ENCODE peak calls at places on chromosomes 13 and 19, in four cellular contexts. One of them, this sample, is unnamed.
A peak's percentile ranks its signal among the peaks of the same experiment; 100 is the strongest.

GRCh38 chr19:37706052-37706605 is 13.4 kb downstream of the ZNF607 start:
- DNase-seq in CD8-positive, alpha-beta memory T cell: no peak
- DNase-seq in MM.1S: no peak
- DNase-seq in heart right ventricle: no peak
- DNase-seq in this sample: no peak

GRCh38 chr19:54062643-54063042 is 1.1 kb downstream of the VSTM1 start:
- DNase-seq in CD8-positive, alpha-beta memory T cell: no peak
- DNase-seq in MM.1S: no peak
- DNase-seq in heart right ventricle: no peak
- DNase-seq in this sample: no peak

GRCh38 chr13:26708007-26708297 is 52.6 kb downstream of the GPR12 start:
- DNase-seq in CD8-positive, alpha-beta memory T cell: no peak
- DNase-seq in MM.1S: no peak
- DNase-seq in heart right ventricle: no peak
- DNase-seq in this sample: no peak

GRCh38 chr19:36837902-36838783 is at the start of gene ZNF790:
- DNase-seq in CD8-positive, alpha-beta memory T cell: peak; percentile 72
- DNase-seq in MM.1S: peak; percentile 8
- DNase-seq in heart right ventricle: peak; percentile 93
- DNase-seq in this sample: no peak

GRCh38 chr13:74886496-74886895 is 595.5 kb downstream of the TBC1D4 start:
- DNase-seq in CD8-positive, alpha-beta memory T cell: no peak
- DNase-seq in MM.1S: no peak
- DNase-seq in heart right ventricle: no peak
- DNase-seq in this sample: no peak

GRCh38 chr13:84237181-84237580 is 354.9 kb upstream of the SLITRK1 start:
- DNase-seq in CD8-positive, alpha-beta memory T cell: no peak
- DNase-seq in MM.1S: no peak
- DNase-seq in heart right ventricle: no peak
- DNase-seq in this sample: no peak

GRCh38 chr13:39417131-39417530 is 185.9 kb downstream of the LHFPL6 start:
- DNase-seq in CD8-positive, alpha-beta memory T cell: no peak
- DNase-seq in MM.1S: no peak
- DNase-seq in heart right ventricle: no peak
- DNase-seq in this sample: no peak

GRCh38 chr13:110126391-110126961 is 180.5 kb downstream of the COL4A1 start:
- DNase-seq in CD8-positive, alpha-beta memory T cell: no peak
- DNase-seq in MM.1S: no peak
- DNase-seq in heart right ventricle: peak; percentile 77
- DNase-seq in this sample: no peak

GRCh38 chr19:7533925-7534480 is 1.5 kb upstream of the PNPLA6 start:
- DNase-seq in CD8-positive, alpha-beta memory T cell: peak; percentile 82
- DNase-seq in MM.1S: peak; percentile 92
- DNase-seq in heart right ventricle: peak; percentile 91
- DNase-seq in this sample: peak; percentile 80

GRCh38 chr19:6424190-6424938 is at the start of gene KHSRP:
- DNase-seq in CD8-positive, alpha-beta memory T cell: peak; percentile 23
- DNase-seq in MM.1S: peak; percentile 13
- DNase-seq in heart right ventricle: no peak
- DNase-seq in this sample: no peak

GRCh38 chr13:97749174-97749573 is 204.3 kb upstream of the IPO5 start:
- DNase-seq in CD8-positive, alpha-beta memory T cell: no peak
- DNase-seq in MM.1S: no peak
- DNase-seq in heart right ventricle: no peak
- DNase-seq in this sample: no peak

GRCh38 chr19:33450689-33451088 is 70.9 kb downstream of the PEPD start:
- DNase-seq in CD8-positive, alpha-beta memory T cell: no peak
- DNase-seq in MM.1S: no peak
- DNase-seq in heart right ventricle: no peak
- DNase-seq in this sample: no peak

GRCh38 chr13:43031881-43032280 is 8.5 kb downstream of the DNAJC15 start:
- DNase-seq in CD8-positive, alpha-beta memory T cell: no peak
- DNase-seq in MM.1S: no peak
- DNase-seq in heart right ventricle: no peak
- DNase-seq in this sample: no peak

GRCh38 chr19:40219721-40220276 is 1.6 kb upstream of the TTC9B start:
- DNase-seq in CD8-positive, alpha-beta memory T cell: no peak
- DNase-seq in MM.1S: no peak
- DNase-seq in heart right ventricle: no peak
- DNase-seq in this sample: no peak

GRCh38 chr13:26220575-26220974 is 1.5 kb downstream of the RNF6 start:
- DNase-seq in CD8-positive, alpha-beta memory T cell: no peak
- DNase-seq in MM.1S: no peak
- DNase-seq in heart right ventricle: no peak
- DNase-seq in this sample: no peak

GRCh38 chr13:25422153-25422552 is 50.4 kb downstream of the ATP8A2 start:
- DNase-seq in CD8-positive, alpha-beta memory T cell: no peak
- DNase-seq in MM.1S: no peak
- DNase-seq in heart right ventricle: no peak
- DNase-seq in this sample: no peak

GRCh38 chr19:35269425-35270117 is 809 bp downstream of the USF2 start:
- DNase-seq in CD8-positive, alpha-beta memory T cell: peak; percentile 57
- DNase-seq in MM.1S: peak; percentile 79
- DNase-seq in heart right ventricle: peak; percentile 88
- DNase-seq in this sample: peak; percentile 49

GRCh38 chr13:35489050-35489449 is 12.6 kb upstream of the MAB21L1 start:
- DNase-seq in CD8-positive, alpha-beta memory T cell: no peak
- DNase-seq in MM.1S: no peak
- DNase-seq in heart right ventricle: no peak
- DNase-seq in this sample: no peak

GRCh38 chr19:16113727-16114126 is 2.0 kb downstream of the RAB8A start:
- DNase-seq in CD8-positive, alpha-beta memory T cell: no peak
- DNase-seq in MM.1S: peak; percentile 67
- DNase-seq in heart right ventricle: no peak
- DNase-seq in this sample: peak; percentile 35

GRCh38 chr19:29542776-29543175 is 17.0 kb downstream of the VSTM2B start:
- DNase-seq in CD8-positive, alpha-beta memory T cell: no peak
- DNase-seq in MM.1S: no peak
- DNase-seq in heart right ventricle: no peak
- DNase-seq in this sample: no peak

GRCh38 chr13:94933230-94933751 is 220.9 kb upstream of the SOX21 start:
- DNase-seq in CD8-positive, alpha-beta memory T cell: no peak
- DNase-seq in MM.1S: no peak
- DNase-seq in heart right ventricle: no peak
- DNase-seq in this sample: no peak

GRCh38 chr19:13621413-13621812 is 115.1 kb upstream of the CACNA1A start:
- DNase-seq in CD8-positive, alpha-beta memory T cell: no peak
- DNase-seq in MM.1S: no peak
- DNase-seq in heart right ventricle: no peak
- DNase-seq in this sample: no peak

GRCh38 chr19:23512151-23512925 is 117.1 kb upstream of the ZNF91 start:
- DNase-seq in CD8-positive, alpha-beta memory T cell: no peak
- DNase-seq in MM.1S: no peak
- DNase-seq in heart right ventricle: no peak
- DNase-seq in this sample: no peak

GRCh38 chr13:47846886-47847285 is 154.2 kb downstream of the SUCLA2 start:
- DNase-seq in CD8-positive, alpha-beta memory T cell: no peak
- DNase-seq in MM.1S: no peak
- DNase-seq in heart right ventricle: no peak
- DNase-seq in this sample: no peak

GRCh38 chr19:38877781-38878574 is at the start of gene RINL:
- DNase-seq in CD8-positive, alpha-beta memory T cell: peak; percentile 53
- DNase-seq in MM.1S: peak; percentile 88
- DNase-seq in heart right ventricle: no peak
- DNase-seq in this sample: peak; percentile 69

GRCh38 chr13:41492432-41493267 is 35.3 kb downstream of the RGCC start:
- DNase-seq in CD8-positive, alpha-beta memory T cell: no peak
- DNase-seq in MM.1S: peak; percentile 30
- DNase-seq in heart right ventricle: no peak
- DNase-seq in this sample: peak; percentile 71

GRCh38 chr13:76636881-76637280 is 249.3 kb downstream of the KCTD12 start:
- DNase-seq in CD8-positive, alpha-beta memory T cell: no peak
- DNase-seq in MM.1S: no peak
- DNase-seq in heart right ventricle: no peak
- DNase-seq in this sample: no peak

GRCh38 chr13:64130600-64130999 is 2715.0 kb upstream of the PCDH20 start:
- DNase-seq in CD8-positive, alpha-beta memory T cell: no peak
- DNase-seq in MM.1S: no peak
- DNase-seq in heart right ventricle: no peak
- DNase-seq in this sample: no peak

GRCh38 chr13:40517486-40518311 is 148.7 kb downstream of the FOXO1 start:
- DNase-seq in CD8-positive, alpha-beta memory T cell: no peak
- DNase-seq in MM.1S: no peak
- DNase-seq in heart right ventricle: no peak
- DNase-seq in this sample: no peak

GRCh38 chr19:2695288-2695866 is 7.1 kb downstream of the GNG7 start:
- DNase-seq in CD8-positive, alpha-beta memory T cell: no peak
- DNase-seq in MM.1S: no peak
- DNase-seq in heart right ventricle: peak; percentile 66
- DNase-seq in this sample: no peak

GRCh38 chr19:17236414-17236716 is 9.4 kb downstream of the NR2F6 start:
- DNase-seq in CD8-positive, alpha-beta memory T cell: no peak
- DNase-seq in MM.1S: no peak
- DNase-seq in heart right ventricle: no peak
- DNase-seq in this sample: no peak

GRCh38 chr19:17235618-17236413 is 9.8 kb downstream of the OCEL1 start:
- DNase-seq in CD8-positive, alpha-beta memory T cell: peak; percentile 71
- DNase-seq in MM.1S: peak; percentile 74
- DNase-seq in heart right ventricle: no peak
- DNase-seq in this sample: no peak

GRCh38 chr19:17237747-17238706 is 7.7 kb downstream of the NR2F6 start:
- DNase-seq in CD8-positive, alpha-beta memory T cell: no peak
- DNase-seq in MM.1S: no peak
- DNase-seq in heart right ventricle: no peak
- DNase-seq in this sample: no peak

GRCh38 chr19:17234911-17235617 is 9.0 kb downstream of the OCEL1 start:
- DNase-seq in CD8-positive, alpha-beta memory T cell: peak; percentile 30
- DNase-seq in MM.1S: peak; percentile 66
- DNase-seq in heart right ventricle: no peak
- DNase-seq in this sample: peak; percentile 47

DNA sequence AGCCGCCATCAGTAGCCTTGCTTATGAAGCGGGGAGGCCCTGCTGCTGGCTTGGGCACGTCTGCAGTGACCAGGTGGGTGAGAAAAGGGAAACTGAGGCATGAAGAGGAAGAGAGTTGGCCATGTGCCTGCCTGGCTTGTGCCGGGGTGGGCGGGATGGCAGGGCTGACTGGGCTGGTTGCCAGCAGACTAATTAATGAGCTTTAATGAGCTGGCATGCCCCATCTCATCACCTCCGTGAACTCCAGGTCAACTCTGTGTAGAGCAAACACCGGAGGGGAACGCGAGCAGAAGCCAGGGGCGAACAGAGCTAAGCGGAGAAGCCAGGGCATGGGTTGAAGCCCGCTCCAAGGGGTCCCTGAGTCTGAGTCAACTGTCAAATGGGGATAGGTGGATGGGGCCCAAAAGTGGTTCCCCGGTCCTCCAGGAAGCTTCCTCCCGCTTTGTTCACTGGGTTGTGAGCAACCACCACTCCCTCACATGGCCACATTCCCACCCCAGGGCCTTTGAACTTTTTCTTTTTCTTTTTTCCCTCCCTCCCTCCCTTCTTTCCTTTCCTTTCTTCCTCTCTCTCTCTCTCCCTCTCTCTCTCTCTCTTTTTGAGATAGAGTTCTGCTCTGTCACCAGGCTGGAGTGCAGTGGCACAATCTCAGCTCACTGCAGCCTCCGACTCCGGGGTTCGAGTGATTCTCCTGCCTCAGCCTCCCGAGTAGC is 8.7 kb downstream of the NR2F6 start:
- DNase-seq in CD8-positive, alpha-beta memory T cell: no peak
- DNase-seq in MM.1S: no peak
- DNase-seq in heart right ventricle: no peak
- DNase-seq in this sample: no peak
- H3K4me3 ChIP-seq in CD8-positive, alpha-beta memory T cell: no peak overlapping the region
- H3K4me3 ChIP-seq in MM.1S: no peak overlapping the region
- H3K4me3 ChIP-seq in heart right ventricle: no peak overlapping the region
- H3K4me3 ChIP-seq in this sample: no peak overlapping the region

DNA sequence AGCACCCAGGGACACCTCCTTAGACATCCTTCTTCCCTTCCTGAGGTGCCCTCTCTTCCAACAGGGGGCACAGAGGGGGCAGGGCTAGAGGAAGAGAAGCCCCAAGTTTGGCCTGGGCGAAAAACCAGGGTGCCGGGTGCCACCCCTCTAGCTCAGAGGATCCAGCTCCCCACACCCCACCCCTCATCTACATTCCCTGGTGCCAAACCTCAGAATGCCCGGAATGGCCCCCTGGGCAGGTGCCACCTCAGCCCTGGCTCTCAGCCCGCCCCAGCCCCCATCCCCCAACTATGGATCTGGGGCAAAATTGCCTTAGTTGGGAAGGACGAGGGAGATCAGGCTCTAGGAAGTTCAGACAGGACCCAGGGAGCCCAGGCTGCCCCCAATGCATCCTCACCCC is 2.0 kb downstream of the CNN1 start:
- DNase-seq in CD8-positive, alpha-beta memory T cell: no peak
- DNase-seq in MM.1S: no peak
- DNase-seq in heart right ventricle: no peak
- DNase-seq in this sample: no peak
- H3K4me3 ChIP-seq in CD8-positive, alpha-beta memory T cell: no peak overlapping the region
- H3K4me3 ChIP-seq in MM.1S: no peak overlapping the region
- H3K4me3 ChIP-seq in heart right ventricle: peak overlapping the region; percentile 49
- H3K4me3 ChIP-seq in this sample: no peak overlapping the region

DNA sequence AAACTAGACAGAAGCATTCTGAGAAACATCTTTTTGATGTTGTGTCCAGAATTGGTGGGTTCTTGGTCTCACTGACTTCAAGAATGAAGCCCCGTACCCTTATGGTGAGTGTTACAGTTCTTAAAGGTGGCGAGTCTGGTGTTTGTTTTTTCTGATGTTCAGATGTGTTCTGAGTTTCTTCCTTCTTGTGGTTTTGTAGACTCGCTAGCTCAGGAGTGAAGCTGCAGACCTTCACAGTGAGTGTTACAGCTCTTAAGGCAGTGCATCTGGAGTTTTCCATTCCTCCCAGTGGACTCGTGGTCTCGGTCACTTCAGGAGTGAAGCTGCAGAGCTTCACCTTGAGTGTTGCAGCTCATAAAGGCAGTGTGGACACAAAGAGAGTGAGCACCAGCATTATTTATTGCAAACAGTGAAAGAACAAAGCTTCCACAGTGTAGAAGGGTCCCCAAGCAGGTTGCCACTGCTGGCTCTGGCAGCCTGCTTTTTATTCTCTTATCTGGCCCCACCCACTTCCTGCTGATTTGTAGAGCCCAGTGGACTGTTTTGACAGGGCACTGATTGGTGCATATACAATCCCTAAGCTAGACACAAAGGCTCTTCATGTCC is 1820.8 kb downstream of the UQCRFS1 start:
- DNase-seq in CD8-positive, alpha-beta memory T cell: no peak
- DNase-seq in MM.1S: no peak
- DNase-seq in heart right ventricle: no peak
- DNase-seq in this sample: peak; percentile 65
- H3K4me3 ChIP-seq in CD8-positive, alpha-beta memory T cell: no peak overlapping the region
- H3K4me3 ChIP-seq in MM.1S: no peak overlapping the region
- H3K4me3 ChIP-seq in heart right ventricle: no peak overlapping the region
- H3K4me3 ChIP-seq in this sample: no peak overlapping the region

GRCh38 chr19:51179297-51179696 is 37.2 kb downstream of the SIGLEC7 start:
- DNase-seq in CD8-positive, alpha-beta memory T cell: no peak
- DNase-seq in MM.1S: no peak
- DNase-seq in heart right ventricle: no peak
- DNase-seq in this sample: no peak

GRCh38 chr19:51181377-51181912 is 39.3 kb downstream of the SIGLEC7 start:
- DNase-seq in CD8-positive, alpha-beta memory T cell: no peak
- DNase-seq in MM.1S: no peak
- DNase-seq in heart right ventricle: no peak
- DNase-seq in this sample: no peak

GRCh38 chr19:51183629-51184028 is 41.3 kb upstream of the CD33 start:
- DNase-seq in CD8-positive, alpha-beta memory T cell: no peak
- DNase-seq in MM.1S: no peak
- DNase-seq in heart right ventricle: no peak
- DNase-seq in this sample: no peak

GRCh38 chr19:51185069-51185867 is 39.6 kb upstream of the CD33 start:
- DNase-seq in CD8-positive, alpha-beta memory T cell: no peak
- DNase-seq in MM.1S: no peak
- DNase-seq in heart right ventricle: no peak
- DNase-seq in this sample: no peak

GRCh38 chr19:51181913-51182419 is 39.9 kb downstream of the SIGLEC7 start:
- DNase-seq in CD8-positive, alpha-beta memory T cell: no peak
- DNase-seq in MM.1S: no peak
- DNase-seq in heart right ventricle: no peak
- DNase-seq in this sample: no peak
- H3K4me3 ChIP-seq in CD8-positive, alpha-beta memory T cell: no peak overlapping the region
- H3K4me3 ChIP-seq in MM.1S: no peak overlapping the region
- H3K4me3 ChIP-seq in heart right ventricle: no peak overlapping the region
- H3K4me3 ChIP-seq in this sample: no peak overlapping the region

This sample was measured in Jurkat, Clone E6-1.